ENCODE peak calls at places on chromosomes 3 and 15, in ten cellular contexts. G is NCI-H1105 treated with DMSO at 0.1 percent for 48 hours, F is HFF-Myc, K is HCEC 1CT, I is neuronal stem cell, N is lung, C is hepatic stellate cell, X is tibial nerve, U is AG09309, V is EH. J is an unnamed sample.

GRCh38 chr3:179961081-179962078 is 75.4 kb downstream of the PEX5L start:
- DNase-seq in X (no peak), K (no peak), F (no peak), V (no peak), N (no peak), U (no peak), C (no peak), I (no peak), G (peak; percentile 97), J (no peak)

GRCh38 chr15:83698294-83698693 is 44.4 kb downstream of the ADAMTSL3 start:
- DNase-seq in K (peak; percentile 30), V (peak; percentile 28), I (no peak), F (no peak), X (no peak), G (no peak), C (peak; percentile 13), N (peak; percentile 34), U (no peak), J (no peak)

GRCh38 chr15:72189250-72189902 is 8.2 kb downstream of the GRAMD2A start:
- DNase-seq in G (no peak), U (no peak), I (no peak), K (no peak), V (no peak), C (no peak), F (no peak), N (no peak), X (no peak), J (no peak)

GRCh38 chr3:124607163-124607562 is 123.1 kb upstream of the UMPS start:
- DNase-seq in I (no peak), C (no peak), V (peak; percentile 64), K (peak; percentile 66), X (no peak), U (no peak), G (no peak), N (no peak), F (no peak), J (no peak)

GRCh38 chr3:136787226-136787793 is 31.6 kb upstream of the SLC35G2 start:
- DNase-seq in X (no peak), G (no peak), N (no peak), I (no peak), V (peak; percentile 33), U (no peak), K (peak; percentile 23), F (no peak), C (peak; percentile 22), J (no peak)

GRCh38 chr3:48372862-48373435 is 930 bp downstream of the FBXW12 start:
- DNase-seq in U (no peak), G (no peak), F (no peak), X (no peak), N (no peak), V (no peak), K (no peak), C (no peak), I (no peak), J (no peak)

GRCh38 chr3:185318136-185318535 is 44.8 kb upstream of the MAP3K13 start:
- DNase-seq in K (no peak), C (peak; percentile 19), G (no peak), F (no peak), V (peak; percentile 64), X (no peak), I (no peak), U (peak; percentile 5), N (no peak), J (no peak)

GRCh38 chr15:63497642-63498100 is 6.7 kb upstream of the USP3 start:
- DNase-seq in N (peak; percentile 69), V (no peak), C (no peak), F (no peak), X (no peak), K (no peak), I (no peak), G (no peak), U (no peak), J (no peak)

GRCh38 chr3:66439666-66440344 is 61.0 kb downstream of the LRIG1 start:
- DNase-seq in U (no peak), X (no peak), I (no peak), F (no peak), V (no peak), K (no peak), N (no peak), G (peak; percentile 26), C (no peak), J (no peak)

GRCh38 chr15:80531388-80532184 is 127.4 kb downstream of the ARNT2 start:
- DNase-seq in V (no peak), I (no peak), X (no peak), K (no peak), G (no peak), N (no peak), F (no peak), C (no peak), U (no peak), J (no peak)

GRCh38 chr3:167330993-167331392 is 49.1 kb downstream of the ZBBX start:
- DNase-seq in N (no peak), V (no peak), K (no peak), I (no peak), G (no peak), C (no peak), F (no peak), X (no peak), U (no peak), J (no peak)

GRCh38 chr3:142226474-142226873 is 1.1 kb upstream of the GK5 start:
- DNase-seq in V (no peak), N (no peak), I (no peak), G (no peak), K (no peak), U (no peak), X (no peak), F (no peak), C (peak; percentile 16), J (no peak)

GRCh38 chr3:27625848-27626247 is 96.3 kb downstream of the EOMES start:
- DNase-seq in N (no peak), X (no peak), F (no peak), K (no peak), I (no peak), G (no peak), C (no peak), U (no peak), V (no peak), J (no peak)

GRCh38 chr15:75929799-75930565 is 26.3 kb downstream of the FBXO22 start:
- DNase-seq in K (no peak), N (no peak), V (no peak), U (no peak), G (peak; percentile 45), F (no peak), C (no peak), I (no peak), X (no peak), J (no peak)

GRCh38 chr15:29935296-29936020 is 113.2 kb upstream of the TJP1 start:
- DNase-seq in U (no peak), V (no peak), N (no peak), C (no peak), X (no peak), I (no peak), F (no peak), G (no peak), K (no peak), J (no peak)

GRCh38 chr3:9056581-9056980 is 93.3 kb upstream of the RAD18 start:
- DNase-seq in F (no peak), N (no peak), K (no peak), U (no peak), G (no peak), X (no peak), I (peak; percentile 5), C (no peak), V (no peak), J (no peak)

GRCh38 chr15:99755692-99756409 is 22.6 kb upstream of the LYSMD4 start:
- DNase-seq in I (peak; percentile 59), N (no peak), K (peak; percentile 65), X (no peak), U (peak; percentile 24), V (peak; percentile 74), G (peak; percentile 79), F (peak; percentile 63), C (peak; percentile 68), J (peak; percentile 43)